ENCODE peak calls at places on chromosome 11, in four cellular contexts. F, J, B and Q are unnamed samples.

GRCh38 chr11:47285969-47286770 is 16.2 kb downstream of the MADD start:
- DNase-seq in F (no peak), J (no peak), B (no peak), Q (no peak)

GRCh38 chr11:57513911-57514537 is 1.5 kb downstream of the SLC43A1 start:
- DNase-seq in F (no peak), J (peak), B (no peak), Q (no peak)

GRCh38 chr11:77479746-77480352 is 6.0 kb upstream of the PAK1 start:
- DNase-seq in F (no peak), J (no peak), B (no peak), Q (no peak)

GRCh38 chr11:71499546-71499945 is 27.5 kb upstream of the KRTAP5-7 start:
- DNase-seq in F (no peak), J (no peak), B (no peak), Q (no peak)

GRCh38 chr11:17600316-17601205 is 53.5 kb downstream of the OTOG start:
- DNase-seq in F (no peak), J (no peak), B (no peak), Q (no peak)

GRCh38 chr11:3375552-3375951 is 3.4 kb downstream of the ZNF195 start:
- DNase-seq in F (no peak), J (peak), B (no peak), Q (no peak)

GRCh38 chr11:134577801-134578200 is 165.8 kb upstream of the B3GAT1 start:
- DNase-seq in F (no peak), J (no peak), B (no peak), Q (no peak)

GRCh38 chr11:123901867-123902266 is at the start of gene OR8D4:
- DNase-seq in F (no peak), J (no peak), B (no peak), Q (no peak)

GRCh38 chr11:3989891-3990290 is 104.7 kb upstream of the RRM1 start:
- DNase-seq in F (no peak), J (no peak), B (no peak), Q (peak)

GRCh38 chr11:126464796-126465195 is 109.3 kb downstream of the ST3GAL4 start:
- DNase-seq in F (no peak), J (no peak), B (no peak), Q (no peak)

GRCh38 chr11:106920899-106921504 is 97.3 kb downstream of the GUCY1A2 start:
- DNase-seq in F (no peak), J (no peak), B (no peak), Q (no peak)

GRCh38 chr11:19244084-19244483 is 3.3 kb upstream of the E2F8 start:
- DNase-seq in F (no peak), J (peak), B (no peak), Q (no peak)

GRCh38 chr11:45590743-45591142 is 74.7 kb downstream of the CHST1 start:
- DNase-seq in F (no peak), J (peak), B (no peak), Q (no peak)

GRCh38 chr11:22466809-22467208 is 128.6 kb downstream of the SLC17A6 start:
- DNase-seq in F (peak), J (peak), B (no peak), Q (no peak)

GRCh38 chr11:95660038-95660437 is 129.5 kb downstream of the FAM76B start:
- DNase-seq in F (no peak), J (no peak), B (no peak), Q (no peak)

GRCh38 chr11:61975638-61976419 is 8.4 kb upstream of the FTH1 start:
- DNase-seq in F (no peak), J (no peak), B (peak), Q (no peak)

DNA sequence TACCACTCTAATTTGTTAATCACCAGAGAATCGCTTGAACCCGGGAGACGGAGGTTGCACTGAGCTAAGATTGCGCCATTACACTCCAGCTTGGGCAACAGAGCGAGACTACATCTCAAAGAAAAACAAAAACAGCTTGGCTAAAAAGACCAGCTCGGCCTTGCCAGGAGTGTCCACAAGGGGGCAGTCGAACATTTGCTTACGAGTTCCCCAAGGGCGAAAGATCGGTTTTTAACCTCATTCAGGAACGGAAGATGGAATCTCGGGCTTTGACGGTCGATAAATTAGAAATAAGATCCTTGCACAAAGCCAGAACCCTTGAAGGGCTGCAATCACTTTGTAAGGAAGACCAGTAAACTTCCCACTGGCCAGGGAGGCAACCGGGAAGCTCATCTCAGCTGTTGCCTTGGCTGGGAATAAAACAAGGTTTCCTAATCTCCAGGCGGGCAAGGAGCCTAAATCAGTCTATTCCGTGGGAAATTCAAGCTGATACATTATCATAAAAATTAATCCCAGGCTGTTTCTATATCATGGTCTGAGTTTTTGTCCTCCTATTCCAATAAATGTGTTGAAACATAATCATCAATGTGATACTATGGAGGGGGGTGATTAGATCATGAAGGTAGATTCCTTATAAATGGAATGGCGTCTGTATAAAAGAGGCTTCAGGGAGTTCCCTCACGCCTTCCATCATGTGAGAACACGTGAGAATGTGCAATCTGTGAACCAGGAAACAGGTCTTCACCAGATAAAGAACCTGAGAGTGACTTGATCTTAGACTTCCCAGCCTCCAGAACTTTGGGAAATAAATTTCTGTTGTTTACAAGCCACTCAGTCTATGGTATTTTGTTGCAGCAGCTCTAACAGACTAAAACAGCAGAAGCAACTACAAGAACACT is 14.9 kb upstream of the SLC29A2 start:
- DNase-seq in F (peak), J (peak), B (peak), Q (peak)
- H3K4me3 ChIP-seq in F (peak), J (peak), B (no peak), Q (peak)

DNA sequence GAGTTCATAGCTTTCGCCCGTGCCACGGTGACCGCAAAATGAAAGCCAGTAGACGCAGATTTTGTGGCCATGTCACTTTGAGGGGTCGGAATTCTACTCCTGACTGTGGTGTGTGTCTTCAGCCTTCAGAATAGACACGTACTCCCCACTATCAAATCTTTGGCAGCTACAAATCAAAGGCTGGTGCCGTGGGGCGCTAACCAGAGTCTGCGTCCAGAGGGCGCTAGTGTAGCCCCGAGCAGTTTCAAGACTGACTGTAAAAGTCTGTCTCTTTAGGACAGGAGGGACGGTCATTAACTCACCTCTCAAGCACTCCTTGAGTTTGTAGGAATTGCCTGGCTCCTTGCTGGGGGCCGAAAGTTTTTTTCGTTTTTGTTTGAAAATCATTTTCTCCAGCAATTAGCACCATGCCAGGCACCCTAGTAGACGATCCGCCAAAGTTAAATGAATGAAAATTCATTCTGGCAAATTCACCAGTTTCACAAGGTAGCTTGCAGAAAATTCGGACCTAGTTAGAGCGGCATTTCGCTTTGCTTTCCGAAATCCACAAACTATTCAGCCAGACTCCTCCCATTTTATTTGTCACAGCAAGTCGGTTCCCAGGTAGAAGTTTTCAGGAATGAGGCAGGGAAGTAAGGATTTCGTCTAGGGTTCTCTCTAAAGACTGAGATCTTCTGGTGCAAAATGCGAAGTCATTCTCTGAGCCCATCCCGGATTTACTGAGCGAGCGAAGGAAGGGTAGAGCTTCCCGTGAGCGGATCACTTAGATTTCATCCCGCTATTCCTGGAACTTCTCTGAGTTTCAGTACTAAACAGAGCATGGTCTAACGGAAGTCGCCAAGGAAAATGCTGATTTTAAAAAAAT is 2.8 kb upstream of the CALCA start:
- DNase-seq in F (no peak), J (peak), B (peak), Q (peak)
- H3K4me3 ChIP-seq in F (no peak), J (peak), B (no peak), Q (no peak)

GRCh38 chr11:63502252-63502820 is 3.5 kb upstream of the LGALS12 start:
- DNase-seq in F (no peak), J (no peak), B (no peak), Q (no peak)
- H3K4me3 ChIP-seq in F (no peak), J (no peak), B (no peak), Q (no peak)

DNA sequence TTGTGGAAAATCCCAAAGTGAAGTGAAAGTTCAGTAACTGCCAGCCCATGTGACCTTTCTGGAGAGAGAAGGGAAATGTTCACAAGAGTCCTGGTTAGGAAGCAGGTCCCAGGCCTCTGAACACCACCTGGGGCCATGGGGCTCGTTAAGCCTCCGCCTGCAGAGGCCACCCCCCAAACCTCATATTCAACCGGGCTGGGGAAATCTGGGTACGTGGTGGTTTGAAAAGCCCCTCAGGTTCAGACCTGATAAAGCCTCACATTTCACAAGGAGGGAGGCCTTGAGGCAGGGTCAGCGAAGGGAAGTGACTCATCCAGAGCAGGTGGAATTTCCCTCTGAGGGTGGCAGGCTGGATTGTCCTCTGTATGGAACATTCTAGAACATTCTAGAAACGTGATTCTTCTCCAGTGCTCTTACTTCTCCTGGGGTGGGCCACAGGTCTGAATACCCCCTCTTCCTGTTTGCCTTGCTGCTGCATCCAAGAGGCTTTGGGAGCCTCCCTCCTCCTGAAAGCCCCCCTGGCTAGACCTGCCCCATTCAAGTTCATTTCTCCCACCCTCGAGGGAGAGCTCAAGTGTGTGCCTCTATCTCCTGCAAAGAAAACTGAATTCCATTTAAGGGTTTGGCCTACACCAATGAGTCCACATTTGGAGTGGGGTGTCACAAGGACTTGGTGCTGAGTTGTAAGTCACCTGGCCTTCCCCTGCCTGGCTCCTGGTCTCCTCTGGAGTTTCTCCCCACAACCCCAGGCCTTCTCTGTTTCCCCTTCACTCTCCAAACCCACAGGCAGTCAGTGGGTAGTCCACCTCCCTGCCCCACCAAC is 6.3 kb downstream of the FXYD2 start:
- DNase-seq in F (no peak), J (no peak), B (peak), Q (no peak)
- H3K4me3 ChIP-seq in F (no peak), J (no peak), B (no peak), Q (no peak)

DNA sequence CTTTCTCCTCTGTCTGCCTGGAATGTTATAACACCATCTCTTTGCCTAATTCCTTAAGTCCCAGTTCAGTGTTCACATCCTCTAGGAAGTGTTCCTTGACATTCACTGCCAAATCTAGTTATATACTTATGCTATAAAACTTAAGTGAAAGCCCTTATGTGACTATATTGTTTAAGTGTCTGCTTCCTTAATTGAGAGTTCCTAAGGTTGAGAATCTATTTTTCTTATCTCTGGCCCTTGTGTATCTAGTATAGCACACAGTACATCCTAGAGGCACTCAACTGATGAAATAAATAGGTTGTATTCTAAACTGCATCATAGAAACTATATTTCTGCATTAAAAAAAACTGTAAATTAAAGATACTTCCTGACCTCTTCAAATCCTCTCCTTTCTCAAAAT is 16.9 kb downstream of the KMT5B start:
- DNase-seq in F (no peak), J (no peak), B (no peak), Q (no peak)
- H3K4me3 ChIP-seq in F (no peak), J (no peak), B (no peak), Q (no peak)

GRCh38 chr11:64745523-64746328 is 1.8 kb upstream of the RASGRP2 start:
- DNase-seq in F (no peak), J (peak), B (peak), Q (peak)
- H3K4me3 ChIP-seq in F (peak), J (peak), B (peak), Q (peak)

GRCh38 chr11:16596231-16596630 is 142.2 kb upstream of the C11orf58 start:
- DNase-seq in F (no peak), J (no peak), B (no peak), Q (no peak)

GRCh38 chr11:16598032-16598431 is 140.4 kb upstream of the C11orf58 start:
- DNase-seq in F (no peak), J (no peak), B (no peak), Q (no peak)

GRCh38 chr11:16603245-16603644 is 135.2 kb upstream of the C11orf58 start:
- DNase-seq in F (no peak), J (no peak), B (no peak), Q (no peak)

GRCh38 chr11:16603890-16604783 is 134.3 kb upstream of the C11orf58 start:
- DNase-seq in F (no peak), J (no peak), B (no peak), Q (no peak)

DNA sequence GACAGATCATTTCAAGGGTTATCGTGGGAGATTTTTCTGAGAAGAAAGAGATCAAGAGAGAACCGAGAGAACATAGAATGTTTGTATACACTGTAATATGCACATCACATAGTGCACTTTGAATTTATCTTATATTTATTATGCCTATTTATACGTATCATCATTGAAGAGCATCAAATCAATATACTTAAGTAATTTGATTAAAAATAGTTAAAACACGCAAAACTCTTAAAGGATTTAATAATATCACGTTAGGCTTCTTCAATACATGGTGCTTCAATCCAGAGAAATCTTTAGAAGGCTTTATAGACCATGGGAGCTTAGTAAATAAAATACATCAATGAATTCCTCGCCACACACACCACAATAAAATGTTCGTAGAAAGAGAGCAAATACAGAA is 139.5 kb upstream of the C11orf58 start:
- DNase-seq in F (no peak), J (no peak), B (no peak), Q (no peak)
- H3K4me3 ChIP-seq in F (no peak), J (no peak), B (no peak), Q (no peak)